ENCODE peak calls at places on chromosomes 1 and 21, in five cellular contexts. A is upper lobe of left lung, C is tibial nerve, R is endothelial cell of umbilical vein, F is esophagus squamous epithelium. M is an unnamed sample.

GRCh38 chr1:91760487-91760886 is 125.5 kb downstream of the TGFBR3 start:
- DNase-seq in R (no peak), F (no peak), C (no peak), A (no peak), M (no peak)

GRCh38 chr1:153607381-153607780 is 5.6 kb downstream of the S100A16 start:
- DNase-seq in F (no peak), C (no peak), R (no peak), A (no peak), M (no peak)

GRCh38 chr1:182595641-182596240 is 6.7 kb upstream of the RNASEL start:
- DNase-seq in R (peak; percentile 60), F (no peak), A (peak; percentile 78), C (no peak), M (peak; percentile 58)

GRCh38 chr1:234923626-234924025 is 205.0 kb downstream of the TOMM20 start:
- DNase-seq in A (no peak), F (no peak), C (no peak), R (no peak), M (no peak)

GRCh38 chr21:14076143-14076806 is 134.5 kb downstream of the LIPI start:
- DNase-seq in R (no peak), F (no peak), C (no peak), A (no peak), M (no peak)

GRCh38 chr1:62076286-62076685 is 118.4 kb upstream of the L1TD1 start:
- DNase-seq in R (peak; percentile 78), F (no peak), C (no peak), A (no peak), M (peak; percentile 63)

GRCh38 chr1:228969968-228970800 is 234.9 kb downstream of the RHOU start:
- DNase-seq in R (no peak), A (no peak), C (no peak), F (no peak), M (no peak)

GRCh38 chr1:67618285-67619018 is 66.5 kb upstream of the GADD45A start:
- DNase-seq in A (peak; percentile 34), R (peak; percentile 99), C (peak; percentile 50), F (no peak), M (no peak)

GRCh38 chr1:9518454-9518998 is 20.7 kb upstream of the SLC25A33 start:
- DNase-seq in R (no peak), F (no peak), C (no peak), A (no peak), M (no peak)
- TF ChIP-seq POLR2A in R (no peak), F (no peak), C (no peak), A (no peak), M (no peak)

DNA sequence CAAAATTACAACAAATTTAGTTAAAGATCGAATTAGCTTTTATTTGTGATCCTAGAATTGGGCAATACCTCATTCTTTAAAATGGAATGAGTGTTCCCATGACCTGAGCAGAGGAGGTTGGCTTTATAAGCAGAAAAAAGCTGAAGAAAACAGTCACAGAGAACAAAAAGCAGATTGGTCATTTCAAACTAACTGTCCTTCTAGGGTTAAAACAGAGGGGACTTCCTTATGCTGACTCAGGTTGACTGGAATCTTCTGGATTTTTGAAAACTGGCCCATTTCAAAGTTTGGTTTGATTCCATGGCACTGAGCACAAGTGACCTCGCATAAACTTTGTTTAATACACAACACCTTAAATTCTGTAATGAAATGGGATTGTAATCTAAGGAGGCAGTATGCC is 17.6 kb downstream of the NFASC start:
- DNase-seq in C (no peak), R (no peak), A (no peak), F (no peak), M (no peak)
- TF ChIP-seq POLR2A in C (no peak), R (no peak), A (no peak), F (no peak), M (no peak)

GRCh38 chr21:43718872-43719747 is at the start of gene PDXK:
- DNase-seq in C (peak; percentile 77), F (no peak), A (peak; percentile 93), R (peak; percentile 72), M (peak; percentile 93)
- TF ChIP-seq POLR2A in C (peak; percentile 65), F (peak; percentile 87), A (peak; percentile 85), R (peak; percentile 67), M (peak; percentile 76)

GRCh38 chr1:145891587-145892485 is 6.2 kb upstream of the ANKRD35 start:
- DNase-seq in F (no peak), C (peak; percentile 96), R (peak; percentile 99), A (peak; percentile 98), M (peak; percentile 85)
- TF ChIP-seq POLR2A in F (peak; percentile 27), C (no peak), R (peak; percentile 71), A (no peak), M (no peak)